ENCODE peak calls at places on chromosomes 2 and 18, in ten cellular contexts. One of them, this sample, is unnamed.

GRCh38 chr2:55157474-55157884 is 74.6 kb downstream of the CLHC1 start:
- DNase-seq in nephron progenitor cell: no peak
- DNase-seq in thoracic aorta: no peak
- DNase-seq in lower lobe of right lung: no peak
- DNase-seq in ovary: no peak
- DNase-seq in endothelial cell: no peak
- DNase-seq in mesothelial cell of epicardium: no peak
- DNase-seq in upper lobe of right lung: no peak
- DNase-seq in fibroblast of mammary gland: peak
- DNase-seq in BJ: peak
- DNase-seq in this sample: no peak

GRCh38 chr18:6256521-6256920 is 158.2 kb downstream of the L3MBTL4 start:
- DNase-seq in nephron progenitor cell: no peak
- DNase-seq in thoracic aorta: no peak
- DNase-seq in lower lobe of right lung: no peak
- DNase-seq in ovary: peak
- DNase-seq in endothelial cell: no peak
- DNase-seq in mesothelial cell of epicardium: no peak
- DNase-seq in upper lobe of right lung: no peak
- DNase-seq in fibroblast of mammary gland: no peak
- DNase-seq in BJ: no peak
- DNase-seq in this sample: no peak

GRCh38 chr2:223197046-223197445 is 145.1 kb downstream of the KCNE4 start:
- DNase-seq in nephron progenitor cell: no peak
- DNase-seq in thoracic aorta: no peak
- DNase-seq in lower lobe of right lung: no peak
- DNase-seq in ovary: no peak
- DNase-seq in endothelial cell: no peak
- DNase-seq in mesothelial cell of epicardium: no peak
- DNase-seq in upper lobe of right lung: no peak
- DNase-seq in fibroblast of mammary gland: no peak
- DNase-seq in BJ: no peak
- DNase-seq in this sample: no peak

GRCh38 chr2:202377308-202377736 is 1.2 kb downstream of the BMPR2 start:
- DNase-seq in nephron progenitor cell: peak
- DNase-seq in thoracic aorta: no peak
- DNase-seq in lower lobe of right lung: peak
- DNase-seq in ovary: peak
- DNase-seq in endothelial cell: peak
- DNase-seq in mesothelial cell of epicardium: no peak
- DNase-seq in upper lobe of right lung: peak
- DNase-seq in fibroblast of mammary gland: peak
- DNase-seq in BJ: no peak
- DNase-seq in this sample: no peak

GRCh38 chr2:39264733-39265132 is 21.0 kb upstream of the CDKL4 start:
- DNase-seq in nephron progenitor cell: no peak
- DNase-seq in thoracic aorta: no peak
- DNase-seq in lower lobe of right lung: no peak
- DNase-seq in ovary: no peak
- DNase-seq in endothelial cell: no peak
- DNase-seq in mesothelial cell of epicardium: no peak
- DNase-seq in upper lobe of right lung: no peak
- DNase-seq in fibroblast of mammary gland: no peak
- DNase-seq in BJ: no peak
- DNase-seq in this sample: no peak

GRCh38 chr2:57602738-57603137 is 443.9 kb upstream of the VRK2 start:
- DNase-seq in nephron progenitor cell: no peak
- DNase-seq in thoracic aorta: no peak
- DNase-seq in lower lobe of right lung: no peak
- DNase-seq in ovary: no peak
- DNase-seq in endothelial cell: no peak
- DNase-seq in mesothelial cell of epicardium: no peak
- DNase-seq in upper lobe of right lung: no peak
- DNase-seq in fibroblast of mammary gland: no peak
- DNase-seq in BJ: no peak
- DNase-seq in this sample: no peak

GRCh38 chr2:204583773-204584172 is 38.5 kb downstream of the PARD3B start:
- DNase-seq in nephron progenitor cell: no peak
- DNase-seq in thoracic aorta: no peak
- DNase-seq in lower lobe of right lung: no peak
- DNase-seq in ovary: no peak
- DNase-seq in endothelial cell: no peak
- DNase-seq in mesothelial cell of epicardium: no peak
- DNase-seq in upper lobe of right lung: no peak
- DNase-seq in fibroblast of mammary gland: no peak
- DNase-seq in BJ: no peak
- DNase-seq in this sample: no peak

GRCh38 chr18:39675358-39675757 is 2109.8 kb upstream of the CELF4 start:
- DNase-seq in nephron progenitor cell: no peak
- DNase-seq in thoracic aorta: no peak
- DNase-seq in lower lobe of right lung: no peak
- DNase-seq in ovary: no peak
- DNase-seq in endothelial cell: no peak
- DNase-seq in mesothelial cell of epicardium: no peak
- DNase-seq in upper lobe of right lung: no peak
- DNase-seq in fibroblast of mammary gland: peak
- DNase-seq in BJ: peak
- DNase-seq in this sample: no peak

GRCh38 chr2:235693279-235693678 is 199.4 kb downstream of the AGAP1 start:
- DNase-seq in nephron progenitor cell: no peak
- DNase-seq in thoracic aorta: no peak
- DNase-seq in lower lobe of right lung: no peak
- DNase-seq in ovary: no peak
- DNase-seq in endothelial cell: no peak
- DNase-seq in mesothelial cell of epicardium: no peak
- DNase-seq in upper lobe of right lung: no peak
- DNase-seq in fibroblast of mammary gland: no peak
- DNase-seq in BJ: no peak
- DNase-seq in this sample: no peak

GRCh38 chr2:172193331-172194089 is 90.8 kb upstream of the DLX2 start:
- DNase-seq in nephron progenitor cell: no peak
- DNase-seq in thoracic aorta: no peak
- DNase-seq in lower lobe of right lung: no peak
- DNase-seq in ovary: no peak
- DNase-seq in endothelial cell: no peak
- DNase-seq in mesothelial cell of epicardium: no peak
- DNase-seq in upper lobe of right lung: no peak
- DNase-seq in fibroblast of mammary gland: no peak
- DNase-seq in BJ: no peak
- DNase-seq in this sample: no peak

DNA sequence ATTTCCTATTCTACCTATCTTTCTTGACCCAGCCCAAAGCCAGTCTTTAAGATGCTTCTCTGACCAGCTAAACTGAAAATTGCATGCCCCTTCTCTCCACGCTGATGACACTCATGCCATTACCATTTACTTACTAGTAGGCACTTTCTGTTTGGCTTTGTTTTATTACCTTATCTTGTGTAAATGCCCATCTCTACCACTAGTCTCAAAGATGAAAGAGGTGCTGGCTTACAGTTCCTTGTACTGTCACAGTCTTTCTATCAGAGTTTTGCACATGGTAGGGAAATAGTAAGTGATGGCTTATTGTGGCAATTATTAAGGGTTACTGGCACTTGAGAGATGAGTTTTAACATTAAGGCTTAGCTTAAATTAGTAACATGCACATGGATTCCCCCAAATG is 352.1 kb downstream of the RBM43 start:
- DNase-seq in nephron progenitor cell: no peak
- DNase-seq in thoracic aorta: no peak
- DNase-seq in lower lobe of right lung: no peak
- DNase-seq in ovary: no peak
- DNase-seq in endothelial cell: no peak
- DNase-seq in mesothelial cell of epicardium: no peak
- DNase-seq in upper lobe of right lung: no peak
- DNase-seq in fibroblast of mammary gland: no peak
- DNase-seq in BJ: no peak
- DNase-seq in this sample: no peak
- TF ChIP-seq CTCF in nephron progenitor cell: no peak
- TF ChIP-seq CTCF in thoracic aorta: no peak
- TF ChIP-seq CTCF in lower lobe of right lung: no peak
- TF ChIP-seq CTCF in ovary: no peak
- TF ChIP-seq CTCF in endothelial cell: peak
- TF ChIP-seq CTCF in mesothelial cell of epicardium: peak
- TF ChIP-seq CTCF in upper lobe of right lung: no peak
- TF ChIP-seq CTCF in fibroblast of mammary gland: peak
- TF ChIP-seq CTCF in BJ: no peak
- TF ChIP-seq CTCF in this sample: no peak

GRCh38 chr2:142734770-142735169 is 142.7 kb upstream of the KYNU start:
- DNase-seq in nephron progenitor cell: no peak
- DNase-seq in thoracic aorta: no peak
- DNase-seq in lower lobe of right lung: no peak
- DNase-seq in ovary: no peak
- DNase-seq in endothelial cell: no peak
- DNase-seq in mesothelial cell of epicardium: no peak
- DNase-seq in upper lobe of right lung: no peak
- DNase-seq in fibroblast of mammary gland: no peak
- DNase-seq in BJ: no peak
- DNase-seq in this sample: no peak

DNA sequence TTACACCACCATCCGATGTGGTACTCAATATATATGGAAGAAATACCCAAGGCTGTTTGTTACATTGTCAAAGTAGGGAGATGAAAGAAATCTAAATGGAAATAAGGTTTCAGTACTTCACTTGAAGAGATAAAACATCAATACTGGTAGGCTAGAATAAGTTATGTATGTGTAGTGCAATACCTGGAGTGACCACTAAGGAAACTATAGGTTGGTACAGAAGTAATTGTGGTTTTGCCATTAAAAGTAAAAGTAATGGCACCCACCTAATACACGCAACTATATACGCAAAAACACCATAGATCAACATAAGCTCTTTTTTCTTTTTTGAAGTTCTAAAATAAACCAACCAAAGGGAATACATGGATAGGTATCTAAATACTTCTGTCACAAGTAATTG is 143.2 kb upstream of the KYNU start:
- DNase-seq in nephron progenitor cell: no peak
- DNase-seq in thoracic aorta: no peak
- DNase-seq in lower lobe of right lung: no peak
- DNase-seq in ovary: no peak
- DNase-seq in endothelial cell: no peak
- DNase-seq in mesothelial cell of epicardium: no peak
- DNase-seq in upper lobe of right lung: no peak
- DNase-seq in fibroblast of mammary gland: no peak
- DNase-seq in BJ: no peak
- DNase-seq in this sample: no peak
- TF ChIP-seq CTCF in nephron progenitor cell: no peak
- TF ChIP-seq CTCF in thoracic aorta: no peak
- TF ChIP-seq CTCF in lower lobe of right lung: no peak
- TF ChIP-seq CTCF in ovary: no peak
- TF ChIP-seq CTCF in endothelial cell: peak
- TF ChIP-seq CTCF in mesothelial cell of epicardium: peak
- TF ChIP-seq CTCF in upper lobe of right lung: no peak
- TF ChIP-seq CTCF in fibroblast of mammary gland: no peak
- TF ChIP-seq CTCF in BJ: no peak
- TF ChIP-seq CTCF in this sample: no peak

GRCh38 chr2:110837421-110838409 is 105.3 kb downstream of the ACOXL start:
- DNase-seq in nephron progenitor cell: peak
- DNase-seq in thoracic aorta: no peak
- DNase-seq in lower lobe of right lung: no peak
- DNase-seq in ovary: no peak
- DNase-seq in endothelial cell: no peak
- DNase-seq in mesothelial cell of epicardium: no peak
- DNase-seq in upper lobe of right lung: no peak
- DNase-seq in fibroblast of mammary gland: no peak
- DNase-seq in BJ: no peak
- DNase-seq in this sample: no peak

GRCh38 chr2:110834134-110834827 is 101.9 kb downstream of the ACOXL start:
- DNase-seq in nephron progenitor cell: no peak
- DNase-seq in thoracic aorta: no peak
- DNase-seq in lower lobe of right lung: no peak
- DNase-seq in ovary: no peak
- DNase-seq in endothelial cell: no peak
- DNase-seq in mesothelial cell of epicardium: no peak
- DNase-seq in upper lobe of right lung: no peak
- DNase-seq in fibroblast of mammary gland: no peak
- DNase-seq in BJ: no peak
- DNase-seq in this sample: no peak

GRCh38 chr2:110828330-110828729 is 96.0 kb downstream of the ACOXL start:
- DNase-seq in nephron progenitor cell: no peak
- DNase-seq in thoracic aorta: no peak
- DNase-seq in lower lobe of right lung: no peak
- DNase-seq in ovary: no peak
- DNase-seq in endothelial cell: no peak
- DNase-seq in mesothelial cell of epicardium: no peak
- DNase-seq in upper lobe of right lung: no peak
- DNase-seq in fibroblast of mammary gland: peak
- DNase-seq in BJ: no peak
- DNase-seq in this sample: no peak

GRCh38 chr2:110829413-110830146 is 97.2 kb downstream of the ACOXL start:
- DNase-seq in nephron progenitor cell: no peak
- DNase-seq in thoracic aorta: no peak
- DNase-seq in lower lobe of right lung: no peak
- DNase-seq in ovary: no peak
- DNase-seq in endothelial cell: no peak
- DNase-seq in mesothelial cell of epicardium: no peak
- DNase-seq in upper lobe of right lung: no peak
- DNase-seq in fibroblast of mammary gland: no peak
- DNase-seq in BJ: no peak
- DNase-seq in this sample: no peak

GRCh38 chr2:110832740-110833139 is 100.4 kb downstream of the ACOXL start:
- DNase-seq in nephron progenitor cell: no peak
- DNase-seq in thoracic aorta: no peak
- DNase-seq in lower lobe of right lung: no peak
- DNase-seq in ovary: no peak
- DNase-seq in endothelial cell: no peak
- DNase-seq in mesothelial cell of epicardium: no peak
- DNase-seq in upper lobe of right lung: no peak
- DNase-seq in fibroblast of mammary gland: no peak
- DNase-seq in BJ: no peak
- DNase-seq in this sample: no peak
- TF ChIP-seq CTCF in nephron progenitor cell: no peak
- TF ChIP-seq CTCF in thoracic aorta: no peak
- TF ChIP-seq CTCF in lower lobe of right lung: no peak
- TF ChIP-seq CTCF in ovary: no peak
- TF ChIP-seq CTCF in endothelial cell: no peak
- TF ChIP-seq CTCF in mesothelial cell of epicardium: no peak
- TF ChIP-seq CTCF in upper lobe of right lung: no peak
- TF ChIP-seq CTCF in fibroblast of mammary gland: no peak
- TF ChIP-seq CTCF in BJ: no peak
- TF ChIP-seq CTCF in this sample: no peak

DNA sequence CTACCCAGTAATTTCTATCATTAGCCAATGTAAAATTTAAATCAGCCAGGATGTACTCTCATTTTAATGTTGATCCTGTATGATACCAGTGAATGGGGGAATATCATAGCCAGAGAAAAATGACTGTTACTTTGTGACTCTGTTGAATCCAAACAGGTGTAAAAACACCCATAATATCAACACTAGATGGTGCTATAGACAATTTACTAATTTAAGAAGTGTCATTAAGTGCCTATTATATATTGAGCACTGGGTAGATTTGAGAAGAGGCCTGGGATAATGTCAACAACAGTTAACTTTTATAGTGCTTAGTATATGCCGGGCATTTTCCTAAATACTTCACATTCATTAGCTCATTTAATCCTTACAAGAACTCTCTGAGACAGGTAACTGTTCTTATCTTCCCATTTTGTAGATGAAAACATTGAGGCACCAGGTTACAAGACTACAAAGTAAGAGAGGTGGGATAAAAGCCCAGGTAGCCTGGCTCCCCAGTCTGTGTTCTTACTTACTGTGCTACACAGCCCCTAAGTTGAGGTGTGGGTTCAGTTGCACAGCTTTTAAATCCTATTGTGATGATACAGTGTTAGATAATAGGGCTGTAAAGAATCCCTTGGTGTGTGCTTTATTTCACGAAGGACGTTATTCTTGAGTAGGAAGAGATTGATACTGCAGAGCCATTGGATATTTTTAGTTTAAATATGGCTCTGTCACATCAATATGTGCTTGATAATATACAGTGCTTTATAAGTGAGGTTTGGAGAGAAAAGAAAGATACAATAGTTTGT is 325.5 kb downstream of the AGPS start:
- DNase-seq in nephron progenitor cell: no peak
- DNase-seq in thoracic aorta: no peak
- DNase-seq in lower lobe of right lung: no peak
- DNase-seq in ovary: no peak
- DNase-seq in endothelial cell: no peak
- DNase-seq in mesothelial cell of epicardium: no peak
- DNase-seq in upper lobe of right lung: no peak
- DNase-seq in fibroblast of mammary gland: peak
- DNase-seq in BJ: no peak
- DNase-seq in this sample: no peak
- TF ChIP-seq CTCF in nephron progenitor cell: no peak
- TF ChIP-seq CTCF in thoracic aorta: no peak
- TF ChIP-seq CTCF in lower lobe of right lung: no peak
- TF ChIP-seq CTCF in ovary: no peak
- TF ChIP-seq CTCF in endothelial cell: peak
- TF ChIP-seq CTCF in mesothelial cell of epicardium: no peak
- TF ChIP-seq CTCF in upper lobe of right lung: peak
- TF ChIP-seq CTCF in fibroblast of mammary gland: peak
- TF ChIP-seq CTCF in BJ: no peak
- TF ChIP-seq CTCF in this sample: no peak

This sample was measured in omental fat pad.